ENCODE peak calls at places on chromosomes 5 and 9, in four cellular contexts. B is ovary, L is GF-D8, R is GM20000. E is an unnamed sample.

GRCh38 chr9:72292874-72293607 is 72.0 kb downstream of the ZFAND5 start:
- DNase-seq in L (peak), R (no peak), B (no peak), E (no peak)

GRCh38 chr5:67094476-67095300 is 101.9 kb downstream of the CD180 start:
- DNase-seq in L (no peak), R (no peak), B (no peak), E (peak)

GRCh38 chr9:130963337-130963908 is 24.4 kb upstream of the FIBCD1 start:
- DNase-seq in R (no peak), L (no peak), B (no peak), E (no peak)

GRCh38 chr9:109513871-109514270 is 15.8 kb upstream of the PTPN3 start:
- DNase-seq in R (no peak), B (no peak), L (no peak), E (no peak)

GRCh38 chr9:86664603-86665002 is 282.7 kb downstream of the GAS1 start:
- DNase-seq in R (no peak), L (no peak), B (no peak), E (no peak)

GRCh38 chr9:72984990-72985389 is 32.1 kb upstream of the ALDH1A1 start:
- DNase-seq in L (no peak), B (no peak), R (no peak), E (no peak)

GRCh38 chr5:132471944-132472343 is 18.6 kb downstream of the IRF1 start:
- DNase-seq in B (peak), R (no peak), L (no peak), E (no peak)

GRCh38 chr9:92715488-92716231 is 45.7 kb upstream of the IPPK start:
- DNase-seq in R (peak), B (peak), L (no peak), E (no peak)

GRCh38 chr5:118791986-118792734 is 196.2 kb downstream of the DTWD2 start:
- DNase-seq in L (peak), B (no peak), R (peak), E (peak)

GRCh38 chr9:2234371-2234893 is 219.3 kb downstream of the SMARCA2 start:
- DNase-seq in B (peak), R (no peak), L (no peak), E (no peak)

GRCh38 chr5:141877478-141878185 is 578 bp downstream of the PCDH1 start:
- DNase-seq in R (no peak), L (no peak), B (no peak), E (no peak)

GRCh38 chr5:159419567-159419966 is 89.3 kb upstream of the IL12B start:
- DNase-seq in R (no peak), L (no peak), B (no peak), E (no peak)

GRCh38 chr5:59133801-59134261 is 551.0 kb downstream of the RAB3C start:
- DNase-seq in R (no peak), L (no peak), B (no peak), E (peak)

GRCh38 chr9:126301985-126302603 is 24.5 kb upstream of the MVB12B start:
- DNase-seq in R (peak), L (no peak), B (no peak), E (peak)

GRCh38 chr9:94865599-94866456 is 139.3 kb downstream of the AOPEP start:
- DNase-seq in B (peak), L (no peak), R (no peak), E (no peak)

GRCh38 chr9:137045294-137046093 is 483 bp downstream of the NPDC1 start:
- DNase-seq in L (no peak), B (peak), R (no peak), E (no peak)

GRCh38 chr9:124282442-124283231 is 24.9 kb downstream of the NEK6 start:
- DNase-seq in R (no peak), L (peak), B (peak), E (no peak)

GRCh38 chr5:111256128-111256527 is 31.9 kb downstream of the CAMK4 start:
- DNase-seq in R (no peak), L (no peak), B (no peak), E (no peak)

GRCh38 chr5:147805030-147805454 is 22.5 kb upstream of the JAKMIP2 start:
- DNase-seq in B (no peak), L (peak), R (no peak), E (no peak)

GRCh38 chr9:85392270-85392669 is 349.5 kb downstream of the AGTPBP1 start:
- DNase-seq in R (no peak), L (no peak), B (no peak), E (no peak)

GRCh38 chr5:179323026-179323571 is 22.2 kb downstream of the ADAMTS2 start:
- DNase-seq in L (no peak), B (peak), R (no peak), E (no peak)

GRCh38 chr5:52757991-52758390 is 29.7 kb upstream of the ITGA1 start:
- DNase-seq in B (no peak), R (no peak), L (no peak), E (no peak)

GRCh38 chr9:24936117-24936516 is 390.4 kb upstream of the IZUMO3 start:
- DNase-seq in L (no peak), R (no peak), B (no peak), E (no peak)

GRCh38 chr5:55702612-55703345 is 9.3 kb downstream of the SLC38A9 start:
- DNase-seq in L (no peak), R (peak), B (no peak), E (no peak)

GRCh38 chr5:10503321-10503720 is 60.5 kb upstream of the ANKRD33B start:
- DNase-seq in B (no peak), L (no peak), R (no peak), E (no peak)

GRCh38 chr9:121770415-121771273 is 119.2 kb downstream of the DAB2IP start:
- DNase-seq in B (peak), R (no peak), L (no peak), E (no peak)

E was measured in smooth muscle cell of the brain vasculature.